ENCODE peak calls at places on chromosomes 3 and 15, in four cellular contexts. P is activated naive CD4-positive, alpha-beta T cell; B is ELR; J is CD4-positive, alpha-beta T cell. I is an unnamed sample.

GRCh38 chr15:28935316-28935715 is 49.5 kb downstream of the APBA2 start:
- DNase-seq in B (peak; percentile 22), J (peak; percentile 60), P (peak; percentile 51), I (no peak)

GRCh38 chr15:81296673-81297072 is 27.3 kb downstream of the STARD5 start:
- DNase-seq in J (peak; percentile 74), P (peak; percentile 62), B (no peak), I (no peak)

GRCh38 chr3:124387008-124387407 is 343.2 kb upstream of the UMPS start:
- DNase-seq in J (no peak), B (no peak), P (no peak), I (no peak)

GRCh38 chr15:49962044-49962602 is 156.9 kb downstream of the ATP8B4 start:
- DNase-seq in J (no peak), P (no peak), B (no peak), I (no peak)

GRCh38 chr3:178352300-178353021 is 183.8 kb upstream of the KCNMB2 start:
- DNase-seq in J (no peak), P (no peak), B (peak; percentile 88), I (no peak)

GRCh38 chr3:882526-882925 is 210.3 kb upstream of the CNTN6 start:
- DNase-seq in P (no peak), B (no peak), J (no peak), I (no peak)

GRCh38 chr3:116741462-116741861 is 31.9 kb downstream of the TUSC7 start:
- DNase-seq in P (no peak), B (no peak), J (no peak), I (no peak)

GRCh38 chr3:4138150-4138783 is 164.9 kb upstream of the SETMAR start:
- DNase-seq in P (no peak), J (no peak), B (no peak), I (no peak)

GRCh38 chr3:5304789-5305680 is 117.5 kb downstream of the EDEM1 start:
- DNase-seq in P (no peak), B (peak; percentile 42), J (no peak), I (no peak)

GRCh38 chr3:14797731-14798130 is 21.0 kb upstream of the FGD5 start:
- DNase-seq in B (no peak), J (no peak), P (no peak), I (no peak)

GRCh38 chr3:174540081-174540480 is 319.1 kb upstream of the NAALADL2 start:
- DNase-seq in P (no peak), J (no peak), B (no peak), I (no peak)

I was measured in omental fat pad.